ENCODE peak calls at places on chromosome 10, in nine cellular contexts. One of them, this sample, is unnamed.

GRCh38 chr10:34547283-34547682 is 267.8 kb downstream of the PARD3 start:
- DNase-seq in mammary epithelial cell: no peak
- DNase-seq in CD8-positive, alpha-beta memory T cell: no peak
- DNase-seq in A549: no peak
- DNase-seq in left ventricle myocardium inferior: no peak
- DNase-seq in Peyer's patch: no peak
- DNase-seq in right cardiac atrium: no peak
- DNase-seq in hepatocyte: no peak
- DNase-seq in H9: no peak
- DNase-seq in this sample: no peak

GRCh38 chr10:96501985-96502384 is 11.7 kb downstream of the TLL2 start:
- DNase-seq in A549: no peak
- DNase-seq in mammary epithelial cell: peak; percentile 94
- DNase-seq in left ventricle myocardium inferior: no peak
- DNase-seq in right cardiac atrium: no peak
- DNase-seq in H9: no peak
- DNase-seq in Peyer's patch: no peak
- DNase-seq in CD8-positive, alpha-beta memory T cell: no peak
- DNase-seq in hepatocyte: peak; percentile 24
- DNase-seq in this sample: no peak

GRCh38 chr10:117374506-117375359 is 507 bp downstream of the PDZD8 start:
- DNase-seq in left ventricle myocardium inferior: peak; percentile 55
- DNase-seq in Peyer's patch: peak; percentile 73
- DNase-seq in A549: peak; percentile 33
- DNase-seq in mammary epithelial cell: no peak
- DNase-seq in CD8-positive, alpha-beta memory T cell: peak; percentile 52
- DNase-seq in hepatocyte: peak; percentile 46
- DNase-seq in right cardiac atrium: peak; percentile 72
- DNase-seq in H9: peak; percentile 43
- DNase-seq in this sample: no peak

GRCh38 chr10:71945819-71946474 is 18.2 kb upstream of the CHST3 start:
- DNase-seq in hepatocyte: no peak
- DNase-seq in left ventricle myocardium inferior: no peak
- DNase-seq in mammary epithelial cell: no peak
- DNase-seq in A549: no peak
- DNase-seq in right cardiac atrium: no peak
- DNase-seq in CD8-positive, alpha-beta memory T cell: no peak
- DNase-seq in H9: no peak
- DNase-seq in Peyer's patch: no peak
- DNase-seq in this sample: no peak

GRCh38 chr10:11009471-11010308 is 8.0 kb upstream of the CELF2 start:
- DNase-seq in mammary epithelial cell: no peak
- DNase-seq in right cardiac atrium: no peak
- DNase-seq in Peyer's patch: no peak
- DNase-seq in A549: no peak
- DNase-seq in CD8-positive, alpha-beta memory T cell: no peak
- DNase-seq in hepatocyte: no peak
- DNase-seq in H9: no peak
- DNase-seq in left ventricle myocardium inferior: no peak
- DNase-seq in this sample: no peak

GRCh38 chr10:128018236-128018635 is 108.0 kb downstream of the MKI67 start:
- DNase-seq in left ventricle myocardium inferior: no peak
- DNase-seq in A549: no peak
- DNase-seq in Peyer's patch: no peak
- DNase-seq in CD8-positive, alpha-beta memory T cell: no peak
- DNase-seq in hepatocyte: no peak
- DNase-seq in right cardiac atrium: no peak
- DNase-seq in H9: no peak
- DNase-seq in mammary epithelial cell: no peak
- DNase-seq in this sample: no peak

GRCh38 chr10:114350751-114351150 is 53.6 kb downstream of the AFAP1L2 start:
- DNase-seq in right cardiac atrium: no peak
- DNase-seq in H9: no peak
- DNase-seq in A549: no peak
- DNase-seq in left ventricle myocardium inferior: no peak
- DNase-seq in hepatocyte: no peak
- DNase-seq in CD8-positive, alpha-beta memory T cell: no peak
- DNase-seq in mammary epithelial cell: no peak
- DNase-seq in Peyer's patch: no peak
- DNase-seq in this sample: no peak

GRCh38 chr10:37535459-37536246 is 321.8 kb downstream of the ZNF248 start:
- DNase-seq in mammary epithelial cell: peak; percentile 11
- DNase-seq in A549: peak; percentile 47
- DNase-seq in hepatocyte: no peak
- DNase-seq in right cardiac atrium: no peak
- DNase-seq in Peyer's patch: no peak
- DNase-seq in H9: no peak
- DNase-seq in left ventricle myocardium inferior: no peak
- DNase-seq in CD8-positive, alpha-beta memory T cell: no peak
- DNase-seq in this sample: no peak

GRCh38 chr10:99527526-99528255 is 5.1 kb upstream of the NKX2-3 start:
- DNase-seq in A549: no peak
- DNase-seq in H9: peak; percentile 55
- DNase-seq in CD8-positive, alpha-beta memory T cell: no peak
- DNase-seq in hepatocyte: no peak
- DNase-seq in mammary epithelial cell: no peak
- DNase-seq in left ventricle myocardium inferior: no peak
- DNase-seq in Peyer's patch: no peak
- DNase-seq in right cardiac atrium: no peak
- DNase-seq in this sample: no peak

GRCh38 chr10:93630609-93631320 is 18.4 kb downstream of the PDE6C start:
- DNase-seq in right cardiac atrium: no peak
- DNase-seq in A549: no peak
- DNase-seq in hepatocyte: no peak
- DNase-seq in CD8-positive, alpha-beta memory T cell: no peak
- DNase-seq in left ventricle myocardium inferior: no peak
- DNase-seq in mammary epithelial cell: no peak
- DNase-seq in Peyer's patch: no peak
- DNase-seq in H9: no peak
- DNase-seq in this sample: no peak

GRCh38 chr10:48429309-48429708 is 122.8 kb downstream of the MAPK8 start:
- DNase-seq in A549: no peak
- DNase-seq in CD8-positive, alpha-beta memory T cell: no peak
- DNase-seq in mammary epithelial cell: no peak
- DNase-seq in Peyer's patch: no peak
- DNase-seq in left ventricle myocardium inferior: no peak
- DNase-seq in right cardiac atrium: no peak
- DNase-seq in hepatocyte: no peak
- DNase-seq in H9: no peak
- DNase-seq in this sample: no peak

GRCh38 chr10:65811931-65812525 is 1113.8 kb upstream of the LRRTM3 start:
- DNase-seq in mammary epithelial cell: no peak
- DNase-seq in H9: no peak
- DNase-seq in Peyer's patch: no peak
- DNase-seq in right cardiac atrium: no peak
- DNase-seq in left ventricle myocardium inferior: no peak
- DNase-seq in CD8-positive, alpha-beta memory T cell: peak; percentile 45
- DNase-seq in A549: no peak
- DNase-seq in hepatocyte: no peak
- DNase-seq in this sample: no peak

GRCh38 chr10:78171633-78172032 is 138.0 kb downstream of the RPS24 start:
- DNase-seq in right cardiac atrium: no peak
- DNase-seq in hepatocyte: no peak
- DNase-seq in mammary epithelial cell: no peak
- DNase-seq in Peyer's patch: no peak
- DNase-seq in left ventricle myocardium inferior: no peak
- DNase-seq in H9: peak; percentile 78
- DNase-seq in CD8-positive, alpha-beta memory T cell: no peak
- DNase-seq in A549: no peak
- DNase-seq in this sample: no peak

GRCh38 chr10:62244785-62245595 is 23.7 kb downstream of the RTKN2 start:
- DNase-seq in Peyer's patch: peak; percentile 79
- DNase-seq in mammary epithelial cell: peak; percentile 70
- DNase-seq in hepatocyte: peak; percentile 77
- DNase-seq in CD8-positive, alpha-beta memory T cell: peak; percentile 54
- DNase-seq in H9: no peak
- DNase-seq in A549: peak; percentile 67
- DNase-seq in right cardiac atrium: no peak
- DNase-seq in left ventricle myocardium inferior: no peak
- DNase-seq in this sample: no peak

GRCh38 chr10:127041561-127041960 is 136.3 kb downstream of the DOCK1 start:
- DNase-seq in CD8-positive, alpha-beta memory T cell: no peak
- DNase-seq in left ventricle myocardium inferior: no peak
- DNase-seq in H9: no peak
- DNase-seq in A549: no peak
- DNase-seq in right cardiac atrium: no peak
- DNase-seq in mammary epithelial cell: peak; percentile 90
- DNase-seq in hepatocyte: no peak
- DNase-seq in Peyer's patch: no peak
- DNase-seq in this sample: no peak

GRCh38 chr10:28878236-28878970 is 201.1 kb downstream of the BAMBI start:
- DNase-seq in A549: no peak
- DNase-seq in Peyer's patch: no peak
- DNase-seq in hepatocyte: no peak
- DNase-seq in CD8-positive, alpha-beta memory T cell: no peak
- DNase-seq in right cardiac atrium: no peak
- DNase-seq in mammary epithelial cell: no peak
- DNase-seq in left ventricle myocardium inferior: no peak
- DNase-seq in H9: no peak
- DNase-seq in this sample: no peak

GRCh38 chr10:101216207-101216607 is 13.1 kb downstream of the LBX1 start:
- DNase-seq in left ventricle myocardium inferior: no peak
- DNase-seq in right cardiac atrium: no peak
- DNase-seq in Peyer's patch: no peak
- DNase-seq in mammary epithelial cell: no peak
- DNase-seq in A549: no peak
- DNase-seq in CD8-positive, alpha-beta memory T cell: no peak
- DNase-seq in H9: no peak
- DNase-seq in hepatocyte: no peak
- DNase-seq in this sample: no peak

GRCh38 chr10:22988581-22989360 is 60.9 kb downstream of the ARMC3 start:
- DNase-seq in A549: peak; percentile 60
- DNase-seq in right cardiac atrium: no peak
- DNase-seq in left ventricle myocardium inferior: peak; percentile 27
- DNase-seq in CD8-positive, alpha-beta memory T cell: peak; percentile 78
- DNase-seq in Peyer's patch: peak; percentile 87
- DNase-seq in hepatocyte: peak; percentile 78
- DNase-seq in H9: no peak
- DNase-seq in mammary epithelial cell: peak; percentile 44
- DNase-seq in this sample: peak; percentile 79

GRCh38 chr10:95242581-95243317 is 48.1 kb downstream of the PDLIM1 start:
- DNase-seq in Peyer's patch: no peak
- DNase-seq in left ventricle myocardium inferior: no peak
- DNase-seq in mammary epithelial cell: no peak
- DNase-seq in CD8-positive, alpha-beta memory T cell: no peak
- DNase-seq in H9: peak; percentile 73
- DNase-seq in right cardiac atrium: no peak
- DNase-seq in hepatocyte: peak; percentile 65
- DNase-seq in A549: peak; percentile 70
- DNase-seq in this sample: no peak

GRCh38 chr10:95244152-95244551 is 46.7 kb downstream of the PDLIM1 start:
- DNase-seq in CD8-positive, alpha-beta memory T cell: no peak
- DNase-seq in A549: no peak
- DNase-seq in right cardiac atrium: no peak
- DNase-seq in Peyer's patch: no peak
- DNase-seq in hepatocyte: no peak
- DNase-seq in H9: no peak
- DNase-seq in mammary epithelial cell: no peak
- DNase-seq in left ventricle myocardium inferior: no peak
- DNase-seq in this sample: no peak

GRCh38 chr10:95245425-95246055 is 45.3 kb downstream of the PDLIM1 start:
- DNase-seq in hepatocyte: no peak
- DNase-seq in right cardiac atrium: no peak
- DNase-seq in mammary epithelial cell: no peak
- DNase-seq in CD8-positive, alpha-beta memory T cell: no peak
- DNase-seq in A549: no peak
- DNase-seq in H9: no peak
- DNase-seq in Peyer's patch: no peak
- DNase-seq in left ventricle myocardium inferior: no peak
- DNase-seq in this sample: no peak

GRCh38 chr10:95241533-95241932 is 47.5 kb downstream of the ACSM6 start:
- DNase-seq in H9: no peak
- DNase-seq in left ventricle myocardium inferior: no peak
- DNase-seq in Peyer's patch: no peak
- DNase-seq in CD8-positive, alpha-beta memory T cell: no peak
- DNase-seq in hepatocyte: no peak
- DNase-seq in right cardiac atrium: no peak
- DNase-seq in A549: no peak
- DNase-seq in mammary epithelial cell: no peak
- DNase-seq in this sample: no peak

DNA sequence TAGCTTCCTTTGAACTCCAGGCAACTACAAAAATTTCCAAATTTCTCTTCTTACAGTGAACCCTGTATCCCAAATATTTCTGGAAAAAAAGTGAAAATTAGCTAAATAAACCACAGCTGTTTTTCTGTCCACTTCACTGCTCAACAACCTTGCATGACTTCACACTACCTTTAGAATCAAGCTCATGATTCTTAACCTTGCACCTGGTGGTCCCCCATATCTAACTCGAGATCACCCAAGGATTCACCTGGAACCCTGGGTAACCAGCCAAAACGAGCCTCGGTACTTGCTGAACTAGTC is 47.5 kb downstream of the PDLIM1 start:
- DNase-seq in hepatocyte: no peak
- DNase-seq in H9: no peak
- DNase-seq in Peyer's patch: no peak
- DNase-seq in A549: no peak
- DNase-seq in right cardiac atrium: no peak
- DNase-seq in mammary epithelial cell: no peak
- DNase-seq in left ventricle myocardium inferior: no peak
- DNase-seq in CD8-positive, alpha-beta memory T cell: no peak
- DNase-seq in this sample: no peak
- H3K4me1 ChIP-seq in hepatocyte: peaks cover 14% of the 10 kb centered on the region
- H3K4me1 ChIP-seq in H9: peaks cover 2% of the 10 kb centered on the region
- H3K4me1 ChIP-seq in Peyer's patch: no peaks in the 10 kb centered on the region
- H3K4me1 ChIP-seq in A549: peaks cover 25% of the 10 kb centered on the region
- H3K4me1 ChIP-seq in right cardiac atrium: peaks cover 6% of the 10 kb centered on the region
- H3K4me1 ChIP-seq in mammary epithelial cell: peaks cover 33% of the 10 kb centered on the region
- H3K4me1 ChIP-seq in left ventricle myocardium inferior: peaks cover 44% of the 10 kb centered on the region
- H3K4me1 ChIP-seq in CD8-positive, alpha-beta memory T cell: no peaks in the 10 kb centered on the region
- H3K4me1 ChIP-seq in this sample: peaks cover 17% of the 10 kb centered on the region

GRCh38 chr10:88386878-88387773 is 196.0 kb downstream of the RNLS start:
- DNase-seq in CD8-positive, alpha-beta memory T cell: no peak
- DNase-seq in mammary epithelial cell: peak; percentile 42
- DNase-seq in left ventricle myocardium inferior: no peak
- DNase-seq in right cardiac atrium: no peak
- DNase-seq in A549: peak; percentile 73
- DNase-seq in Peyer's patch: no peak
- DNase-seq in hepatocyte: peak; percentile 78
- DNase-seq in H9: peak; percentile 46
- DNase-seq in this sample: peak; percentile 71
- H3K4me1 ChIP-seq in CD8-positive, alpha-beta memory T cell: peaks cover 72% of the 10 kb centered on the region
- H3K4me1 ChIP-seq in mammary epithelial cell: peaks cover 26% of the 10 kb centered on the region
- H3K4me1 ChIP-seq in left ventricle myocardium inferior: peaks cover 43% of the 10 kb centered on the region
- H3K4me1 ChIP-seq in right cardiac atrium: peaks cover 6% of the 10 kb centered on the region
- H3K4me1 ChIP-seq in A549: peaks cover 29% of the 10 kb centered on the region
- H3K4me1 ChIP-seq in Peyer's patch: peaks cover 7% of the 10 kb centered on the region
- H3K4me1 ChIP-seq in hepatocyte: peaks cover 40% of the 10 kb centered on the region
- H3K4me1 ChIP-seq in H9: no peaks in the 10 kb centered on the region
- H3K4me1 ChIP-seq in this sample: peaks cover 7% of the 10 kb centered on the region

GRCh38 chr10:132545659-132546367 is 8.2 kb downstream of the INPP5A start:
- DNase-seq in right cardiac atrium: peak; percentile 51
- DNase-seq in H9: no peak
- DNase-seq in CD8-positive, alpha-beta memory T cell: no peak
- DNase-seq in left ventricle myocardium inferior: peak; percentile 12
- DNase-seq in hepatocyte: no peak
- DNase-seq in mammary epithelial cell: no peak
- DNase-seq in A549: no peak
- DNase-seq in Peyer's patch: peak; percentile 44
- DNase-seq in this sample: no peak
- H3K4me1 ChIP-seq in right cardiac atrium: peaks cover 13% of the 10 kb centered on the region
- H3K4me1 ChIP-seq in H9: no peaks in the 10 kb centered on the region
- H3K4me1 ChIP-seq in CD8-positive, alpha-beta memory T cell: peaks cover 44% of the 10 kb centered on the region
- H3K4me1 ChIP-seq in left ventricle myocardium inferior: peaks cover 93% of the 10 kb centered on the region
- H3K4me1 ChIP-seq in hepatocyte: peaks cover 14% of the 10 kb centered on the region
- H3K4me1 ChIP-seq in mammary epithelial cell: no peaks in the 10 kb centered on the region
- H3K4me1 ChIP-seq in A549: no peaks in the 10 kb centered on the region
- H3K4me1 ChIP-seq in Peyer's patch: peaks cover 38% of the 10 kb centered on the region
- H3K4me1 ChIP-seq in this sample: peaks cover 4% of the 10 kb centered on the region

GRCh38 chr10:80459047-80459865 is 5.1 kb downstream of the TSPAN14 start:
- DNase-seq in A549: no peak
- DNase-seq in right cardiac atrium: peak; percentile 83
- DNase-seq in H9: peak; percentile 43
- DNase-seq in Peyer's patch: peak; percentile 91
- DNase-seq in CD8-positive, alpha-beta memory T cell: peak; percentile 82
- DNase-seq in hepatocyte: no peak
- DNase-seq in left ventricle myocardium inferior: peak; percentile 65
- DNase-seq in mammary epithelial cell: peak; percentile 93
- DNase-seq in this sample: peak; percentile 79
- H3K4me1 ChIP-seq in A549: peaks cover 87% of the 10 kb centered on the region
- H3K4me1 ChIP-seq in right cardiac atrium: peaks cover 41% of the 10 kb centered on the region
- H3K4me1 ChIP-seq in H9: peaks cover 34% of the 10 kb centered on the region
- H3K4me1 ChIP-seq in Peyer's patch: peaks cover 30% of the 10 kb centered on the region
- H3K4me1 ChIP-seq in CD8-positive, alpha-beta memory T cell: peaks cover 86% of the 10 kb centered on the region
- H3K4me1 ChIP-seq in hepatocyte: peaks cover 78% of the 10 kb centered on the region
- H3K4me1 ChIP-seq in left ventricle myocardium inferior: peaks cover 100% of the 10 kb centered on the region
- H3K4me1 ChIP-seq in mammary epithelial cell: peaks cover 81% of the 10 kb centered on the region
- H3K4me1 ChIP-seq in this sample: peaks cover 49% of the 10 kb centered on the region

This sample was measured in ascending aorta.